ENCODE peak calls at places on chromosome 2, in six cellular contexts. J is thoracic aorta, P is thyroid gland, H is esophagus squamous epithelium, S is lower lobe of right lung, O is uterus. V is an unnamed sample. For H3K4me1 and H3K27me3, the result is how much of the 10 kb centered on the place peaks cover.

GRCh38 chr2:226002438-226002837 is 602.9 kb downstream of the NYAP2 start:
- DNase-seq in P (no peak), S (no peak), O (peak), H (no peak), J (peak), V (no peak)

GRCh38 chr2:98515571-98515927 is 70.9 kb downstream of the INPP4A start:
- DNase-seq in H (no peak), S (no peak), P (no peak), J (no peak), O (no peak), V (no peak)

GRCh38 chr2:86700705-86701104 is 19.4 kb upstream of the RMND5A start:
- DNase-seq in P (no peak), O (no peak), J (no peak), S (no peak), H (no peak), V (no peak)

GRCh38 chr2:133255363-133255762 is 312.9 kb downstream of the NCKAP5 start:
- DNase-seq in S (no peak), P (no peak), O (no peak), J (no peak), H (no peak), V (no peak)

GRCh38 chr2:183522441-183522840 is 398.2 kb downstream of the NUP35 start:
- DNase-seq in S (no peak), O (no peak), H (no peak), P (no peak), J (no peak), V (no peak)

GRCh38 chr2:147491491-147491890 is 353.3 kb upstream of the ACVR2A start:
- DNase-seq in H (no peak), P (no peak), O (no peak), S (no peak), J (no peak), V (no peak)

GRCh38 chr2:171706152-171706803 is 19.0 kb downstream of the DYNC1I2 start:
- DNase-seq in J (no peak), H (no peak), S (no peak), P (no peak), O (no peak), V (no peak)

GRCh38 chr2:130825972-130826253 is 10.8 kb upstream of the ARHGEF4 start:
- DNase-seq in S (no peak), O (no peak), H (no peak), J (no peak), P (no peak), V (no peak)

GRCh38 chr2:8546319-8547283 is 135.3 kb upstream of the ID2 start:
- DNase-seq in P (no peak), S (peak), H (no peak), O (no peak), J (no peak), V (peak)

GRCh38 chr2:33363599-33364300 is 112.7 kb upstream of the RASGRP3 start:
- DNase-seq in P (no peak), S (no peak), H (no peak), O (no peak), J (no peak), V (no peak)

GRCh38 chr2:10835052-10835970 is 22.7 kb upstream of the PDIA6 start:
- DNase-seq in O (no peak), J (no peak), P (peak), H (no peak), S (peak), V (peak)

GRCh38 chr2:142037744-142038143 is 93.1 kb downstream of the LRP1B start:
- DNase-seq in P (no peak), H (no peak), J (no peak), O (no peak), S (no peak), V (no peak)

GRCh38 chr2:38598991-38599295 is 3.8 kb downstream of the HNRNPLL start:
- DNase-seq in H (no peak), P (no peak), O (no peak), S (no peak), J (no peak), V (no peak)

GRCh38 chr2:137770161-137770560 is 194.1 kb upstream of the HNMT start:
- DNase-seq in P (no peak), H (no peak), S (no peak), O (no peak), J (no peak), V (no peak)

GRCh38 chr2:108575132-108575966 is 41.1 kb downstream of the LIMS1 start:
- DNase-seq in O (no peak), P (no peak), S (no peak), J (no peak), H (no peak), V (no peak)

GRCh38 chr2:71611781-71612545 is 158.6 kb downstream of the DYSF start:
- DNase-seq in H (no peak), P (no peak), J (no peak), S (peak), O (peak), V (peak)

GRCh38 chr2:7133521-7133920 is 216.3 kb downstream of the RNF144A start:
- DNase-seq in J (no peak), O (no peak), H (no peak), P (no peak), S (no peak), V (no peak)

GRCh38 chr2:159933727-159934049 is 128.7 kb downstream of the PLA2R1 start:
- DNase-seq in O (no peak), P (peak), S (no peak), H (no peak), J (no peak), V (no peak)

GRCh38 chr2:33620-34019 is 12.7 kb downstream of the FAM110C start:
- DNase-seq in H (no peak), J (no peak), O (no peak), S (no peak), P (no peak), V (no peak)

DNA sequence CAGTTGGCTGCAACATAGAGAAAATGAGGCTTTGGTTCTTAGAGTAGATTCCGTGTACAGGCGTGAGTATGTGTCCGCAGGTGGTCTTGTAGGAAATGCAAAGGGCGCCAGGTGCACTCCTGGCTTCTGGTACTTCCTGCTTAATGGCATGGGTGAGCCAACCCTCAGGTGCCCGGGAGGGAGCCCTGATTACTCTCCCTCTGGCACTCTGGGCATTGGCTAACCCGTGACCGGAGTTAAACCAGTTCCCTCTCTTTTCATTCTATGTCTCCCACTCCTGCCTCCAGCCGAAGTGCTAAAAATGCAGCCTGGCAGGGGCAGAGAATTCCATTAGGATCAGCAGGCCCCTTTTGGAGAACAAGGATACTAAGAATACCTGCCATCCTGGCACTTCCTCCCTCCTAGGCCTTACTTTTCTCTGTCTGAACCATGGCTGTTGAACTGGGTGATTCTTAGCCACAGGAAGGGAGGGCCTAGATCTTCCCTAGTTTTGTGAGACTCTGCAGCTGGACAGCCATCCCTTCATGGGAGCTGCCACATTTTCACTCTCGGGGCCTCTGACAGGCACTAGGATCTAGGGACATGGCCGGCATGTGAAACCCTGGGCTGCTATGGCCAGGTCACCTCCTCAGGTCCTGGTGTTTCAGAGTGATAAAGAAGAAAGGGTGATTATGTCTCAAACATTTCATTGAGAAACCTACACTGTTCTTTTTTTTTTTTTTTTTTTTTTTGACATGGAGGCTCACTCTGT is 6.5 kb downstream of the MERTK start:
- DNase-seq in J (no peak), O (no peak), S (no peak), P (no peak), H (no peak), V (no peak)
- H3K4me1 ChIP-seq in J (under half), O (under half), S (half or more), P (under half), H (under half), V (half or more)

DNA sequence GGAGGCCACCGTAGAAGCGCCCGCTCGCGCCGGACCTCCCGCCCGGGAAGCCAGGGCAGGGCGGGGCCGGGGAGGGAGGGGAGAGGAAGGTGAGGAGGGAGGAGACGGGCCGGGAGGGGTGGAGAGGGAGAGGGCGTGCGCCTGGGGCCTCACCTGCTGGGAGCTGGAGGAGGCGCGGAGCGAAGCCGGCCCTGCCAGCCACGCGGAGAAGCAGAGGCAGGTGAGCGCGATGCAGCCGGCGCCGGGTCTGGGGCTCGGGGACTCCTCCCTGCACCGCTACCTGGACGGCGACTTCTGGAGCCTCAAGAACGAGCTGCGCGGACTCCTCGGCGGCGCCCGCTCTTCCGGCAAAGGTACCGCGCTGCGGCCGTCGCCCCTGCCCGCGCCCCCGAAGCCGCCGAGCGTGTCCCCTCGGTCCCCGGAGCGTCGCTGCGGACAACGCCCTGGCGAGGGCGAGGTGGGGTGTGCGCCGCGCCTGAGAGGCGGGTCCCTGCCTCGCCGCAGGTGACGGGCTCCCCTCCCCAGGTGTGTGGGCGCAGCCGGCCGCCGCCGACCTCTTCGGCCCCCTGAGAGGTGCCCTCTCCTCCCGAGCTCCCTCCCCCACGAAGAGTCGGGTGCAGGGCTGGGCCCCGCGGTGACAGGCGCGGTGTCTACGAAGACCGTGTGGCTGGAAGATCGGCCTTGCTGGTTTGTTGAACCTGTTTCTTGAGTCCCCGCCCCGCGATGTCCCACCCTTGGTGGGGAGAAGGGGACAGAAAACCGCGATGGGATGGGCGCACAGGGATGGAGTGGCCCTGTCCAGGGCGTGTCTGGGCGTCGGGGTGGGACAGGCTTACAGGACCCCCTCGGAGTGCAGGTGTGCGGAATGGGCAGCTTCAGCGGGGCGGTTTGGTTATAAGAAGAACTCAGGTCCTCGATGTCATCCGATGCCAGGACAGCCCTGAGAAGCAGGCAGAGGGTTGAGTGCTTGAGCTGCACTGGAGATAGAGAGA is at the start of gene ACOXL:
- DNase-seq in P (peak), H (no peak), O (no peak), J (no peak), S (peak), V (peak)
- H3K27me3 ChIP-seq in P (under half), H (under half), O (under half), J (under half), S (under half), V (half or more)

GRCh38 chr2:43068053-43068471 is 158.3 kb downstream of the ZFP36L2 start:
- DNase-seq in O (peak), J (no peak), H (no peak), S (no peak), P (no peak), V (no peak)

GRCh38 chr2:43070039-43070438 is 156.4 kb downstream of the ZFP36L2 start:
- DNase-seq in S (no peak), J (no peak), O (peak), H (no peak), P (peak), V (no peak)

GRCh38 chr2:43067254-43068052 is 159.0 kb downstream of the ZFP36L2 start:
- DNase-seq in S (no peak), H (no peak), O (peak), P (no peak), J (no peak), V (no peak)

GRCh38 chr2:43070676-43071491 is 155.5 kb downstream of the ZFP36L2 start:
- DNase-seq in P (no peak), O (peak), J (no peak), H (no peak), S (no peak), V (peak)

GRCh38 chr2:43068730-43069517 is 157.5 kb downstream of the ZFP36L2 start:
- DNase-seq in P (no peak), S (no peak), H (no peak), O (peak), J (no peak), V (no peak)
- H3K4me1 ChIP-seq in P (under half), S (under half), H (under half), O (under half), J (under half), V (under half)

DNA sequence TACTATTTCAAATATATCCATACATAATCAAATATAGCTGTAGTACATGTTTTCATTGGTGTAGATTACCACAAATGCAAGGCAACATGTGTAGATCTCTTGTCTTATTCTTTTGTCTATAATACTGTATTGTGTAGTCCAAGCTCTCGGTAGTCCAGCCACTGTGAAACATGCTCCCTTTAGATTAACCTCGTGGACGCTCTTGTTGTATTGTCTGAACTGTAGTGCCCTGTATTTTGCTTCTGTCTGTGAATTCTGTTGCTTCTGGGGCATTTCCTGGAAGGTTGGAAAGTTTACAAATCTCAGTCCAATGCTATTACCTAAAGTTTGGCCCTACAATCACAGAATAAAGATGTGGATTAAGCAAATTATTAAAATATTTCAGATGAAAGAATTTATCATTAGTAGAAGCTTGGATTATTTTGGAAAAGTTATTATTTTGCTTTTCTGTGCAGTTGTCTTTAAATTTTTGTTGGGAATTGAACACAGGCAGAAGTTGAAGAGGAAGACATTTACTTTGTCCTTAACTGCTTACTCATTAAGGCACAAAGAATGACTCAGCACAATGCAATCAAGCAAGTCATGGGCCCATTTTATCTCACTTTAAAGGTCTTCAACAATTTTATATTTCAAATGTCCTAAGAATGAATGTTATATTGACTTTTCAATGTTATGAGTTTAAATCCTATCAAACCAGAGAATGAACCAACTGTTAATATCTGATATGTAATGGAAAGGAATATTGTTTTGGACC is 103.4 kb upstream of the CAVIN2 start:
- DNase-seq in J (no peak), H (no peak), O (no peak), P (no peak), S (no peak), V (no peak)
- H3K27me3 ChIP-seq in J (under half), H (under half), O (under half), P (under half), S (under half), V (under half)

DNA sequence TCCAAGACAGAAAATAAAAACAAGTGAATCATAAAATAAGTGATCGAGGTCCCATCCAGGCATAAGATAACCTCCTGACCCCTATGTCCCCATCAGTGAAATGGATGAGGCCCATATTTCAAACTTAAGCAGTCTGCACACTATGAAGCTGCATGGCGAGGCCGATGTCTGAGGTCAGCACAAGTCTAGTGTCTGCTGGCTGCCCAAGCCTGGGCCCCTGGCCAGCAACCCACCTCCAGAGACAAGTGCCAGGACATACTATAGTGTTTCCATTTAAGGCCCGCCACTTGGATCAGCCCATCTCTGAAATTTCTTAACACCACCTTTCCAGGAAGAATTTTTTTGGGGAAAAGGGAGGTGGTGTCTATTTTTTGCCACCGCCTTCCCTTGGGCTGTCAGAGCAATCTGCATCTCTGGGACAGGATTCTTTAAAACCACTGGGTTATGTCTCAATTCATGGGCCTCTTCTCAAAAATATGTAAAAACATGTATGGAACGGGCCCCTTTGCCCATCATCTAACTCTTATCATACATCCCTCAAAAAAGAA is 1.8 kb downstream of the ACVR1 start:
- DNase-seq in O (no peak), P (peak), J (no peak), S (no peak), H (no peak), V (no peak)
- H3K4me1 ChIP-seq in O (under half), P (under half), J (under half), S (under half), H (under half), V (under half)